ENCODE peak calls at places on chromosome 17, in seven cellular contexts. Y, B, S, I, X, D and E are unnamed samples.

GRCh38 chr17:21039839-21040575 is 2.8 kb downstream of the USP22 start:
- DNase-seq in Y (peak; percentile 55), B (no peak), I (peak; percentile 67), S (no peak), X (no peak), D (no peak), E (peak; percentile 57)

GRCh38 chr17:81406117-81406953 is 11.1 kb downstream of the BAHCC1 start:
- DNase-seq in Y (no peak), S (no peak), D (no peak), B (no peak), I (no peak), X (no peak), E (no peak)

GRCh38 chr17:61284746-61285145 is 114.9 kb upstream of the TBX2 start:
- DNase-seq in I (no peak), X (no peak), B (no peak), S (no peak), D (no peak), Y (no peak), E (no peak)

GRCh38 chr17:43615330-43615729 is 46.4 kb downstream of the MEOX1 start:
- DNase-seq in X (no peak), I (no peak), D (no peak), B (no peak), Y (no peak), S (no peak), E (peak; percentile 20)

GRCh38 chr17:81031571-81032550 is 3.1 kb upstream of the BAIAP2 start:
- DNase-seq in X (no peak), Y (no peak), D (no peak), I (no peak), B (no peak), S (no peak), E (no peak)

GRCh38 chr17:64983708-64984107 is 64.4 kb upstream of the LRRC37A3 start:
- DNase-seq in S (no peak), Y (no peak), I (no peak), D (no peak), B (no peak), X (no peak), E (no peak)

GRCh38 chr17:27323538-27324212 is 29.8 kb downstream of the WSB1 start:
- DNase-seq in I (peak; percentile 48), D (peak; percentile 28), X (peak; percentile 67), Y (peak; percentile 62), B (peak; percentile 65), S (peak; percentile 21), E (peak; percentile 83)

GRCh38 chr17:42112552-42113176 is at the start of gene DHX58:
- DNase-seq in S (no peak), X (peak; percentile 81), B (peak; percentile 80), Y (peak; percentile 84), D (peak; percentile 59), I (peak; percentile 60), E (peak; percentile 85)

GRCh38 chr17:82696916-82697807 is 1.3 kb downstream of the RAB40B start:
- DNase-seq in X (peak; percentile 34), B (no peak), S (no peak), I (peak; percentile 51), Y (no peak), D (no peak), E (no peak)

GRCh38 chr17:71176928-71177443 is 943.8 kb upstream of the SOX9 start:
- DNase-seq in S (no peak), Y (no peak), B (no peak), X (no peak), I (no peak), D (no peak), E (no peak)

GRCh38 chr17:35920229-35920628 is 10.3 kb downstream of the RDM1 start:
- DNase-seq in I (no peak), X (no peak), B (no peak), Y (no peak), D (no peak), S (no peak), E (no peak)

GRCh38 chr17:78735832-78736525 is 46.1 kb downstream of the CYTH1 start:
- DNase-seq in D (no peak), Y (no peak), B (no peak), S (no peak), I (no peak), X (no peak), E (peak; percentile 65)

GRCh38 chr17:35569405-35569804 is 8.8 kb upstream of the SLFN14 start:
- DNase-seq in X (no peak), D (no peak), B (no peak), Y (no peak), S (no peak), I (no peak), E (no peak)

GRCh38 chr17:78281249-78281865 is 49.9 kb downstream of the TMEM235 start:
- DNase-seq in I (no peak), D (no peak), X (no peak), B (no peak), Y (no peak), S (no peak), E (no peak)

GRCh38 chr17:8256291-8256690 is 7.2 kb downstream of the PFAS start:
- DNase-seq in Y (no peak), D (no peak), B (no peak), X (no peak), I (no peak), S (no peak), E (no peak)

GRCh38 chr17:21452377-21453143 is 76.4 kb downstream of the KCNJ12 start:
- DNase-seq in Y (peak; percentile 71), I (peak; percentile 82), B (peak; percentile 51), S (no peak), D (peak; percentile 47), X (peak; percentile 45), E (peak; percentile 79)

GRCh38 chr17:70310251-70310672 is 140.9 kb downstream of the KCNJ2 start:
- DNase-seq in S (no peak), D (no peak), Y (peak; percentile 52), I (no peak), X (no peak), B (no peak), E (no peak)

GRCh38 chr17:47231334-47231733 is 22.2 kb downstream of the MYL4 start:
- DNase-seq in I (no peak), S (no peak), D (no peak), Y (no peak), X (no peak), B (no peak), E (no peak)
- H3K4me3 ChIP-seq in I (no peak overlapping the region), S (no peak overlapping the region), D (no peak overlapping the region), Y (no peak overlapping the region), X (no peak overlapping the region), B (no peak overlapping the region), E (no peak overlapping the region)

GRCh38 chr17:31696184-31696602 is 162.9 kb downstream of the COPRS start:
- DNase-seq in S (peak; percentile 78), X (peak; percentile 74), I (peak; percentile 59), Y (peak; percentile 100), B (peak; percentile 39), D (peak; percentile 61), E (peak; percentile 99)
- TF ChIP-seq CTCF in S (peak; percentile 28), X (no peak), I (no peak), Y (peak; percentile 60), B (no peak), D (no peak), E (peak; percentile 45)

GRCh38 chr17:51926448-51926847 is 232.1 kb downstream of the CA10 start:
- DNase-seq in S (no peak), D (no peak), B (no peak), I (no peak), Y (no peak), X (no peak), E (no peak)

DNA sequence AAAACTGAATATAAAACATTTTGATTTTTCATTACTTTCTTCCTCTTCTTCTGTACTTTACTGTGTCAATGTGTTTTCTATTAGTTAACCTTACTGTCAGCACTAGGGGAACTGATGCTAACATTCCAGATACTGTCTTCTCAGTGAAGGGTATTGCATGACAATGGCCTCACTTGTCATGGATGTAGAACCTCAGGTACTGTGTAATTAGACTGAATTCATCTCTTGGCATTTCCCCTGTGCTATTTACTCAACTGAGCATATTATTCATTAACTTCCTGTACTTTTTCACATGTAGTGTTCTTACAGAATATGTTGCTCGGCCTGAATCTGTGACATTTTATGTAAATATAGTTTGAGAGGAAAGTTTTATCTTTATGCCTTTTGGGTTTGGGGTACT is 237.0 kb downstream of the CA10 start:
- DNase-seq in B (no peak), Y (no peak), I (peak; percentile 32), D (no peak), S (no peak), X (no peak), E (no peak)
- H3K4me3 ChIP-seq in B (no peak overlapping the region), Y (no peak overlapping the region), I (no peak overlapping the region), D (no peak overlapping the region), S (no peak overlapping the region), X (no peak overlapping the region), E (no peak overlapping the region)

DNA sequence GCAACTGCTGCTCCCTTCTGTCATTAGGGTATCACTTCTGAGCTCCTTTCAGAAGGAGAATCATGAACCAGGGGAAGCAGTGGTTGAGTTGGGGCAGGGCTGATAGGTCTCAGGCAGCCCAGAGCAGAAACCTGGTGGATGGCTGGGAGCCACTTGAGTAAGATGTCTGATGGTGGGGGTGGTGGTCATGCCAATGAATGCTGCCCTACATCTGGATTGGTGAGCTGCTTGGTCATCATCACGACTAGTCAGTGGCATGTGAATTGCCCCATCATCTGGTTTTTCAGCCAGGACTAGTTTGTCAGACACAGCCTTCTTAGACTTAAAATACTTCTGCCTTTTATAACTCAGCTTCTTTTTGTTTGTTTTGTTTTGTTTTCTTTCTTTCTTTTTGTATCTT is 2.6 kb downstream of the GID4 start:
- DNase-seq in Y (peak; percentile 93), X (no peak), S (no peak), B (no peak), D (peak; percentile 30), I (no peak), E (peak; percentile 60)
- TF ChIP-seq CTCF in Y (no peak), X (no peak), S (no peak), B (no peak), D (no peak), I (no peak), E (no peak)

DNA sequence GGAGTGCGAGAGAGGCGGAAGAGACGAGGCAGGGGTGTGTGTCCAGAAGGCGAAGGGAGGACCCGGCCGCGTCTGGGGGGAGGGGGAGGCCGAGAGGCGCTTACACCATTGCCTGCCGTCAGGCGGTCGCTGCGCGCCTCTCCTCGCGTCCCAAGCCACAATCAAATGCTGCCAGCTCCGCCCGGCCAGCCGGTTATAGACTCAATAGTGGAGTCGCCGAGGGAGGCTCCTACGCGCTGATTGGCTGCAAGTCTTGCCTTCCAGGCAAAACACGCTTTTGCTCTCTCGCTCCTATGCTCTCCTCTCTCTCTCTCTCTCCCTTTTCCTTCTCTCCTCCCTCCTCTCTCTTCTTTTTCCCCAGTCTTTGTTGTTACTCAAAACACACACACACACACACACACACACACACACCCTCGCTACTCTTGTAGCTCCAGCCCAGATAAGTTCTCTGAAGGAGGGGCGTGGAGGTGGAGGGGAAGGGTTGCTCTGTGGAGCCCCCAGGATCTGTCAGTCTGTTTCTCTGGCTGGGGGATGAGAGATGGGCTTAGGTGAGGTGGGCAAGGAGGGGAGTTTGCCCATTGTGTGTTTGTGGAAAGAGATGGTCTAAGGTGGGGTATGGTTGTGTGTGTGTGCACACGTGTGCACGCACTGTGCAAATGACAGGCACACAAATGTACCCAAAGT is at the start of gene DLX3:
- DNase-seq in I (peak; percentile 93), B (peak; percentile 82), D (no peak), S (peak; percentile 42), Y (peak; percentile 63), X (peak; percentile 81), E (peak; percentile 70)
- H3K4me3 ChIP-seq in I (peak within 1 kb of the TSS; percentile 66), B (peak within 1 kb of the TSS; percentile 74), D (peak within 1 kb of the TSS; percentile 14), S (peak within 1 kb of the TSS; percentile 69), Y (peak within 1 kb of the TSS; percentile 30), X (peak within 1 kb of the TSS; percentile 55), E (peak within 1 kb of the TSS; percentile 31)

DNA sequence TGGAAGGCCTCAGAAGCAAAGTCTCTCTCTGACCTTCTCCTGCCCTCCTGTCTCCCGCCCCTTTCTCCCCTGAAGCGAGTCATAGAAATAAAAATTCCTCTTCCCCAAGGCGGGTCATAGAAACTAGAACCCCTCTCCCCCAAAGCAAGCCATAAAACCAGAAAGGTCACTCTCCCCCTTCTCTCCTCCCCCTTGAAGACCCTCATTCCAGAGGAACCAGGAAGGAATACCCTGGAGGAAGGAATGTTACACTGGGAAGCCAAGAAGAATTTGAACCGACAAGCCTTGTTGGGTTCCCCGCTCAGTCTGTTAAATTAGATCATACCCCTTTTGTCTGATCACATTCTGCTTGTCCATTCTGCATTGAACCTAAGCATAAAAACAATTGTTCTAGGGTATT is 2.7 kb upstream of the GJC1 start:
- DNase-seq in Y (no peak), B (no peak), S (no peak), X (no peak), I (peak; percentile 81), D (no peak), E (no peak)
- TF ChIP-seq CTCF in Y (no peak), B (no peak), S (no peak), X (no peak), I (peak; percentile 25), D (no peak), E (no peak)